ENCODE peak calls at places on chromosome 13, in five cellular contexts. One of them, this sample, is unnamed.

GRCh38 chr13:83190020-83190419 is 692.3 kb downstream of the SLITRK1 start:
- DNase-seq in foreskin fibroblast: no peak
- DNase-seq in ascending aorta: no peak
- DNase-seq in colonic mucosa: no peak
- DNase-seq in progenitor cell of endocrine pancreas: no peak
- DNase-seq in this sample: no peak

GRCh38 chr13:45847554-45848224 is 3.9 kb downstream of the SIAH3 start:
- DNase-seq in foreskin fibroblast: no peak
- DNase-seq in ascending aorta: no peak
- DNase-seq in colonic mucosa: no peak
- DNase-seq in progenitor cell of endocrine pancreas: no peak
- DNase-seq in this sample: no peak

GRCh38 chr13:52851153-52851962 is 2.9 kb upstream of the PCDH8 start:
- DNase-seq in foreskin fibroblast: peak
- DNase-seq in ascending aorta: no peak
- DNase-seq in colonic mucosa: peak
- DNase-seq in progenitor cell of endocrine pancreas: peak
- DNase-seq in this sample: no peak

GRCh38 chr13:36158606-36159005 is 27.4 kb upstream of the DCLK1 start:
- DNase-seq in foreskin fibroblast: no peak
- DNase-seq in ascending aorta: no peak
- DNase-seq in colonic mucosa: no peak
- DNase-seq in progenitor cell of endocrine pancreas: no peak
- DNase-seq in this sample: no peak

GRCh38 chr13:106612688-106613087 is 44.8 kb upstream of the ARGLU1 start:
- DNase-seq in foreskin fibroblast: peak
- DNase-seq in ascending aorta: no peak
- DNase-seq in colonic mucosa: peak
- DNase-seq in progenitor cell of endocrine pancreas: no peak
- DNase-seq in this sample: no peak

GRCh38 chr13:110799246-110800236 is 86.0 kb downstream of the ING1 start:
- DNase-seq in foreskin fibroblast: peak
- DNase-seq in ascending aorta: peak
- DNase-seq in colonic mucosa: no peak
- DNase-seq in progenitor cell of endocrine pancreas: no peak
- DNase-seq in this sample: no peak

GRCh38 chr13:27034678-27035111 is 136.9 kb downstream of the USP12 start:
- DNase-seq in foreskin fibroblast: peak
- DNase-seq in ascending aorta: no peak
- DNase-seq in colonic mucosa: no peak
- DNase-seq in progenitor cell of endocrine pancreas: no peak
- DNase-seq in this sample: no peak

GRCh38 chr13:45592758-45593157 is 22.8 kb downstream of the ERICH6B start:
- DNase-seq in foreskin fibroblast: no peak
- DNase-seq in ascending aorta: no peak
- DNase-seq in colonic mucosa: no peak
- DNase-seq in progenitor cell of endocrine pancreas: no peak
- DNase-seq in this sample: no peak

GRCh38 chr13:111604087-111604486 is 283.6 kb downstream of the TEX29 start:
- DNase-seq in foreskin fibroblast: no peak
- DNase-seq in ascending aorta: no peak
- DNase-seq in colonic mucosa: no peak
- DNase-seq in progenitor cell of endocrine pancreas: no peak
- DNase-seq in this sample: no peak

GRCh38 chr13:113086031-113086750 is 19.4 kb upstream of the F7 start:
- DNase-seq in foreskin fibroblast: no peak
- DNase-seq in ascending aorta: no peak
- DNase-seq in colonic mucosa: no peak
- DNase-seq in progenitor cell of endocrine pancreas: no peak
- DNase-seq in this sample: peak

GRCh38 chr13:28540612-28541011 is 45.7 kb upstream of the FLT1 start:
- DNase-seq in foreskin fibroblast: peak
- DNase-seq in ascending aorta: no peak
- DNase-seq in colonic mucosa: no peak
- DNase-seq in progenitor cell of endocrine pancreas: no peak
- DNase-seq in this sample: no peak

GRCh38 chr13:99307247-99307646 is at the start of gene GPR183:
- DNase-seq in foreskin fibroblast: no peak
- DNase-seq in ascending aorta: no peak
- DNase-seq in colonic mucosa: no peak
- DNase-seq in progenitor cell of endocrine pancreas: no peak
- DNase-seq in this sample: no peak

GRCh38 chr13:51032831-51033230 is 78.2 kb downstream of the C13orf42 start:
- DNase-seq in foreskin fibroblast: no peak
- DNase-seq in ascending aorta: no peak
- DNase-seq in colonic mucosa: peak
- DNase-seq in progenitor cell of endocrine pancreas: no peak
- DNase-seq in this sample: no peak

GRCh38 chr13:113742000-113742441 is 17.0 kb upstream of the TMEM255B start:
- DNase-seq in foreskin fibroblast: peak
- DNase-seq in ascending aorta: no peak
- DNase-seq in colonic mucosa: peak
- DNase-seq in progenitor cell of endocrine pancreas: no peak
- DNase-seq in this sample: peak

GRCh38 chr13:29539866-29540265 is 55.6 kb downstream of the SLC7A1 start:
- DNase-seq in foreskin fibroblast: no peak
- DNase-seq in ascending aorta: no peak
- DNase-seq in colonic mucosa: no peak
- DNase-seq in progenitor cell of endocrine pancreas: no peak
- DNase-seq in this sample: no peak

This sample was measured in HuH-7.5.